ENCODE peak calls at places on chromosomes 1 and 21, in seven cellular contexts. S, Z, K, I, R, P and X are unnamed samples.

GRCh38 chr21:26800455-26801454 is 44.5 kb downstream of the ADAMTS1 start:
- DNase-seq in P (no peak), I (no peak), K (no peak), S (no peak), Z (no peak), R (peak), X (no peak)

GRCh38 chr1:157505481-157506272 is 46.6 kb downstream of the FCRL5 start:
- DNase-seq in Z (no peak), R (no peak), P (peak), S (no peak), K (no peak), I (peak), X (peak)

GRCh38 chr1:222784916-222785315 is 29.9 kb upstream of the DISP1 start:
- DNase-seq in P (no peak), K (no peak), I (no peak), S (no peak), Z (no peak), R (no peak), X (no peak)

GRCh38 chr1:84996846-84997666 is at the start of gene MCOLN2:
- DNase-seq in Z (no peak), P (no peak), S (no peak), R (no peak), I (no peak), K (peak), X (peak)

GRCh38 chr1:206035027-206035426 is 11.3 kb upstream of the CTSE start:
- DNase-seq in K (no peak), Z (no peak), I (no peak), P (no peak), R (no peak), S (no peak), X (no peak)

GRCh38 chr1:147549526-147549925 is 8.2 kb downstream of the BCL9 start:
- DNase-seq in I (no peak), R (no peak), K (no peak), Z (no peak), S (no peak), P (no peak), X (no peak)

GRCh38 chr1:210882414-210883221 is 251.3 kb downstream of the KCNH1 start:
- DNase-seq in I (peak), S (no peak), K (no peak), P (no peak), Z (no peak), R (no peak), X (no peak)

GRCh38 chr21:36863260-36863659 is 103.2 kb downstream of the HLCS start:
- DNase-seq in P (peak), R (no peak), S (no peak), Z (no peak), I (no peak), K (no peak), X (no peak)

GRCh38 chr1:225772323-225772768 is 5.3 kb upstream of the SRP9 start:
- DNase-seq in I (peak), R (peak), Z (peak), S (peak), K (peak), P (peak), X (peak)

GRCh38 chr1:174989540-174990181 is 10.1 kb upstream of the CACYBP start:
- DNase-seq in K (no peak), S (no peak), Z (no peak), R (no peak), I (no peak), P (no peak), X (no peak)

GRCh38 chr1:201418461-201418860 is 3.1 kb downstream of the TNNI1 start:
- DNase-seq in P (no peak), I (no peak), K (no peak), R (no peak), S (no peak), Z (no peak), X (no peak)

GRCh38 chr1:108316545-108316944 is 72.7 kb upstream of the NBPF4 start:
- DNase-seq in K (no peak), I (no peak), R (no peak), P (peak), S (no peak), Z (no peak), X (no peak)

GRCh38 chr21:43266534-43266933 is 97.7 kb downstream of the CRYAA start:
- DNase-seq in P (no peak), S (no peak), I (no peak), K (peak), R (no peak), Z (no peak), X (no peak)

GRCh38 chr1:178189814-178190213 is 95.9 kb downstream of the RASAL2 start:
- DNase-seq in S (no peak), R (no peak), Z (no peak), I (no peak), K (no peak), P (peak), X (no peak)

GRCh38 chr1:154483941-154484803 is 17.8 kb upstream of the TDRD10 start:
- DNase-seq in S (no peak), P (no peak), Z (no peak), I (peak), R (no peak), K (no peak), X (no peak)

GRCh38 chr1:33288976-33289857 is 31.7 kb downstream of the A3GALT2 start:
- DNase-seq in Z (peak), I (no peak), R (peak), P (no peak), K (peak), S (no peak), X (no peak)

GRCh38 chr1:86352096-86352495 is 44.0 kb downstream of the ODF2L start:
- DNase-seq in S (no peak), Z (no peak), K (no peak), I (peak), R (no peak), P (no peak), X (no peak)

GRCh38 chr21:45724345-45724961 is 80.9 kb downstream of the PCBP3 start:
- DNase-seq in K (peak), P (no peak), R (no peak), S (no peak), Z (no peak), I (no peak), X (no peak)

GRCh38 chr1:50333595-50333974 is 89.7 kb downstream of the DMRTA2 start:
- DNase-seq in R (no peak), Z (no peak), I (no peak), P (no peak), S (no peak), K (peak), X (peak)

GRCh38 chr1:150887018-150887417 is at the start of gene CTXND2:
- DNase-seq in K (no peak), Z (no peak), R (no peak), I (peak), S (no peak), P (no peak), X (no peak)

GRCh38 chr1:47181955-47182680 is 7.7 kb downstream of the PDZK1IP1 start:
- DNase-seq in R (no peak), I (peak), P (no peak), S (peak), Z (no peak), K (no peak), X (no peak)

GRCh38 chr1:159067699-159068621 is 8.6 kb downstream of the AIM2 start:
- DNase-seq in I (no peak), S (no peak), P (no peak), Z (peak), K (no peak), R (no peak), X (no peak)

GRCh38 chr1:42735477-42736105 is 4.4 kb downstream of the CLDN19 start:
- DNase-seq in R (no peak), K (no peak), I (no peak), P (no peak), Z (no peak), S (no peak), X (no peak)

GRCh38 chr21:29394051-29394450 is 95.3 kb downstream of the BACH1 start:
- DNase-seq in P (no peak), I (no peak), S (no peak), K (no peak), R (no peak), Z (no peak), X (no peak)

GRCh38 chr1:23122796-23123195 is 45.9 kb downstream of the LUZP1 start:
- DNase-seq in R (no peak), P (no peak), S (no peak), Z (no peak), K (no peak), I (no peak), X (no peak)

GRCh38 chr1:204577794-204578478 is 61.7 kb downstream of the MDM4 start:
- DNase-seq in R (peak), Z (no peak), P (no peak), S (no peak), I (no peak), K (no peak), X (no peak)

GRCh38 chr1:41813755-41814694 is 104.7 kb downstream of the HIVEP3 start:
- DNase-seq in Z (no peak), R (peak), S (no peak), I (no peak), K (no peak), P (no peak), X (no peak)

GRCh38 chr1:5364591-5364990 is 627.6 kb downstream of the NPHP4 start:
- DNase-seq in R (no peak), I (no peak), P (no peak), S (no peak), K (no peak), Z (no peak), X (no peak)

GRCh38 chr1:51989582-51990477 is 670 bp downstream of the RAB3B start:
- DNase-seq in R (no peak), K (no peak), P (no peak), Z (no peak), S (no peak), I (no peak), X (no peak)

GRCh38 chr1:28130901-28131300 is 42.5 kb upstream of the EYA3 start:
- DNase-seq in I (no peak), P (no peak), R (no peak), S (no peak), K (no peak), Z (no peak), X (no peak)

GRCh38 chr1:166843769-166844596 is 4.7 kb downstream of the POGK start:
- DNase-seq in P (no peak), Z (no peak), I (peak), S (no peak), R (no peak), K (no peak), X (no peak)

GRCh38 chr1:185528084-185528656 is 206.0 kb upstream of the HMCN1 start:
- DNase-seq in Z (no peak), P (no peak), K (no peak), R (no peak), S (no peak), I (no peak), X (no peak)

GRCh38 chr1:43933386-43934278 is at the start of gene ARTN:
- DNase-seq in K (no peak), I (no peak), Z (no peak), R (no peak), P (no peak), S (no peak), X (no peak)

GRCh38 chr1:156106624-156107488 is 7.7 kb upstream of the LMNA start:
- DNase-seq in K (no peak), S (no peak), R (no peak), Z (no peak), P (no peak), I (no peak), X (no peak)

GRCh38 chr1:231160851-231161710 is 777 bp upstream of the TRIM67 start:
- DNase-seq in I (no peak), R (no peak), S (no peak), K (peak), Z (no peak), P (no peak), X (peak)

GRCh38 chr1:30707412-30708360 is 15.7 kb downstream of the MATN1 start:
- DNase-seq in K (peak), Z (peak), S (peak), I (no peak), P (peak), R (peak), X (peak)

GRCh38 chr21:15755125-15755524 is 25.3 kb downstream of the USP25 start:
- DNase-seq in P (no peak), I (no peak), R (no peak), S (no peak), Z (no peak), K (no peak), X (no peak)

DNA sequence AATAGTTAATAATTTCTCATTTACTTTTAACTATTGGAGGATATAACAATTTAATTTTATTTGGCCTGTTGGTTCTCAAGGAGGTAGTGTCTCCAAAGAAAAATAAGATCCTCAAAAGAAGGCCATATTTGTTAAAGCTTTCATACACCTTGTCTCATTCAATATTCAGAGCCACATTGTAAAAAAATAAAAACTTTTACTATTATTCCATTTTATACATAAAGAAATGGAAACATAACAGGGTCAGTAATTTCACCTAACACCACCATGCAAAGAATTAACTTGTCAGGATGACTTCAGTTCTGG is 40.3 kb upstream of the KCTD3 start:
- DNase-seq in Z (no peak), K (no peak), P (no peak), S (no peak), R (no peak), I (no peak), X (no peak)
- TF ChIP-seq CTCF in Z (peak), K (no peak), P (no peak), S (peak), R (no peak), I (no peak), X (peak)

DNA sequence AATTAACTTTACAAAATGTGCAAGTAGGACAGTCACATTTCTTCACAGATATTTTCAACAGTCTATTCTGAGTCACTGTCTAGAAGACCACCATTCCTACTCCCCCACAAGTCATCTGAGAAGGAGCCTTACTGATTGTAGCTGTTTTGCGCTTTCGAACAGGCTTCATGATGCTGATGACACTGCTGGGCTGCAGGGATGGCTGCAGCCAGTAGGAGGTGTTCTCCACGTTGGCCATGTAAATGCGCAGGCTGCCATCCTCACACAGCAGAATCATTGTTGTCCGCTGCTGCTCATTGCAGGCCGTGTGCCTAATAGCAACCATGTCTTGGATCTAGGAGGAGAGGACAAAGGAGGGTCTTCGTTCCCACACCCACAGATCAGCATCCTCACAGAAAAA is 56.9 kb downstream of the UBR4 start:
- DNase-seq in S (no peak), R (no peak), Z (no peak), K (no peak), I (no peak), P (no peak), X (no peak)
- TF ChIP-seq CTCF in S (peak), R (no peak), Z (no peak), K (no peak), I (no peak), P (no peak), X (no peak)

GRCh38 chr1:203524824-203525223 is 30.9 kb downstream of the OPTC start:
- DNase-seq in R (no peak), I (no peak), P (no peak), S (no peak), Z (no peak), K (no peak), X (no peak)
- TF ChIP-seq CTCF in R (no peak), I (no peak), P (no peak), S (no peak), Z (no peak), K (no peak), X (no peak)

GRCh38 chr21:31184462-31184861 is 146.2 kb upstream of the KRTAP19-8 start:
- DNase-seq in P (no peak), Z (no peak), I (no peak), R (no peak), S (no peak), K (no peak), X (no peak)

GRCh38 chr21:31180256-31181088 is 142.2 kb upstream of the KRTAP19-8 start:
- DNase-seq in I (no peak), K (no peak), R (no peak), P (peak), S (no peak), Z (no peak), X (peak)

GRCh38 chr21:31182231-31183129 is 144.2 kb upstream of the KRTAP19-8 start:
- DNase-seq in R (no peak), P (no peak), I (no peak), Z (no peak), K (no peak), S (no peak), X (no peak)

GRCh38 chr21:31185663-31186062 is 147.4 kb upstream of the KRTAP19-8 start:
- DNase-seq in K (no peak), P (no peak), R (no peak), I (no peak), S (no peak), Z (no peak), X (no peak)

GRCh38 chr21:31181089-31181757 is 142.9 kb upstream of the KRTAP19-8 start:
- DNase-seq in S (no peak), R (no peak), P (no peak), K (no peak), I (no peak), Z (no peak), X (no peak)
- TF ChIP-seq CTCF in S (no peak), R (no peak), P (no peak), K (no peak), I (no peak), Z (no peak), X (no peak)

DNA sequence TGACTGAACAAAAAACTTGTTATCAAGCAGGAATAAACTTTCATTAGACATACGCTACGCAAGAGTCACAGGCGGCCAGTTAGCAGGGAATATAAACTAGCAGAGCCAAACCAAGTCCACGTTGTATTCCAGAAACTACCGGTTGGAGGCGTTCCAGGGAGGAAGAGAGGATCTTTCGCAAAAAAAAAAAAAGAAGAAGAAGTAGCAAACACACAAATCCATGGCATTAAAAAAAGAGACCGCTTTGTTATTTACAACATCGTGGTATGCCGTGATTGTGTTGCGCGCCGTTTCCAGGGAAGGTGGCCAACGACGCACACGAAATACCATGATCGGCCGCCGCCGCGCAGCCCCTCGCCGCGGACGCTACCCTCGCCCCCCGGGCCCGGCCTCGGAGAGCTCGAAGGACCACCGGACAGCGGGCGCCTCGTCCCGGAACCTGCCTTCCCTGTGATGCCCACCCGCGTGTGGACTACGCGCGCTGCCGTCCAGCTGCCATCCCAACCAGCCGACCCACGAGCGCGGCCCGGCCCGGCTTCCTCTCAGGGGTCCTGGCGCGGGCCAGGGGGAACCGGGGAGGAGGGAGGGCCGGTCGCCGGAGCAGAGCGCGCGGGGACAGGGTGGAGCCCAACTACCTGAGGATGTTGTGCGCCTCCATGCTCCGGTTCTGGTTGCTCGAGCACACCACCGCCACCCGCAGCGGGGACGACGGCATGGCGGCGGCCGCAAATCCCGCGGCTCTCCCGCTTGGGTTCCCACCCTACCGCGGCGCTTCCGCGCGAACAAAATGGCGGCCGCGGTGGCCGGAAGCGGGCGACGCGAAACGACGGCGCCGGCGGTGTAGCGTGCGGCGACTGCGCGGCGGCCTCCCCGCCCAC is 581 bp downstream of the SSU72 start:
- DNase-seq in R (peak), I (peak), K (peak), S (no peak), Z (peak), P (peak), X (peak)
- TF ChIP-seq CTCF in R (no peak), I (no peak), K (no peak), S (peak), Z (peak), P (peak), X (peak)

GRCh38 chr1:207336559-207337467 is 15.3 kb downstream of the CD55 start:
- DNase-seq in R (no peak), I (peak), K (no peak), S (no peak), Z (peak), P (peak), X (no peak)

GRCh38 chr1:207333620-207334019 is 12.1 kb downstream of the CD55 start:
- DNase-seq in I (no peak), K (no peak), Z (no peak), P (no peak), S (no peak), R (no peak), X (no peak)

DNA sequence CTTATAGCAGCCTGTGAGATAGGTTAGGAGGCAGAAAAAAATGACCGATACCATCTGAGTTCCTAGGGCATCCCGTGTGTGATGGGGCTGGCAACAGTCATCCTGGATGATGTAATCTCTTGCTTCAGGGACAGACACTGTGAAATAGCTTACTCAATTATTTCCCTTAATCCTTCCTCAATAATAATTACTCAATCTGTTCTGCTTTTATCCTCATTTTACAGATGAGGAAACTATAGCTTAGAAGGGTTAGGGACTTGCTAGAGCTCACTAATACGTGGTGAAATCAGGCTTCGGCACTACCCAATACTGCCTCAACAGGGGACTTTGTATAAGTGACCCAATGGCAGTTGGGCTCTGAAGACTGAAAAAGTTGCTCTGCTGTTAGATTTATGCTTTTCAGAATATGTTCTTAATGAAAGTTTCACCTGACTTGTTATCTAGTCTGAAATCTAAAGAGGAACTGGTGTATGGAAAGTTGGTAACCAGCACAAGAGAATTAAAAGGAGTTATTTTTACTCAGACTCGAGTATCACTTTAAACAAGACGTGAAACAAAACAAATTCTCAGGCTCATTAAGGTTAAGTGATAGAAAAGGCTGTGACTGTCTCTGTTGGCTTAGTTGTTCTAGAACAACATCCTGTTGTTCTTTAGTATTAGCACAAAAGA is 14.4 kb downstream of the CD55 start:
- DNase-seq in R (no peak), Z (peak), K (no peak), S (no peak), P (no peak), I (no peak), X (no peak)
- TF ChIP-seq CTCF in R (no peak), Z (peak), K (no peak), S (no peak), P (no peak), I (no peak), X (no peak)